ENCODE peak calls at places on chromosomes 13 and 19, in six cellular contexts. W, J, H, S, Y and F are unnamed samples.
A peak's percentile ranks its signal among the peaks of the same experiment; 100 is the strongest.

GRCh38 chr13:77480071-77480470 is 55.4 kb upstream of the SCEL start:
- DNase-seq in Y (peak; percentile 13), S (no peak), W (no peak), H (no peak), J (no peak), F (no peak)

GRCh38 chr13:45781553-45782326 is 69.8 kb downstream of the SIAH3 start:
- DNase-seq in S (no peak), Y (no peak), J (peak; percentile 91), W (no peak), H (no peak), F (peak; percentile 75)

GRCh38 chr13:113002206-113002821 is 33.3 kb downstream of the MCF2L start:
- DNase-seq in Y (no peak), H (no peak), S (no peak), W (no peak), J (no peak), F (no peak)

GRCh38 chr13:31945202-31945978 is 86.2 kb upstream of the FRY start:
- DNase-seq in S (peak; percentile 71), J (peak; percentile 79), H (no peak), W (no peak), Y (no peak), F (peak; percentile 66)

GRCh38 chr13:111031531-111031961 is 83.6 kb upstream of the ARHGEF7 start:
- DNase-seq in S (no peak), Y (no peak), J (no peak), H (no peak), W (no peak), F (no peak)

GRCh38 chr19:11160119-11160768 is 4.7 kb upstream of the SPC24 start:
- DNase-seq in W (no peak), J (no peak), Y (no peak), S (no peak), H (no peak), F (no peak)

GRCh38 chr13:73421310-73421912 is 362.6 kb downstream of the KLF5 start:
- DNase-seq in Y (no peak), W (no peak), S (no peak), H (no peak), J (no peak), F (no peak)

GRCh38 chr13:46561691-46562090 is 8.7 kb downstream of the LRCH1 start:
- DNase-seq in Y (no peak), H (no peak), S (no peak), J (no peak), W (no peak), F (no peak)

GRCh38 chr13:38868399-38868798 is 122.2 kb downstream of the STOML3 start:
- DNase-seq in J (no peak), H (no peak), S (no peak), W (no peak), Y (no peak), F (no peak)

GRCh38 chr13:74555291-74556001 is 421.2 kb upstream of the KLF12 start:
- DNase-seq in J (no peak), S (no peak), W (no peak), Y (no peak), H (no peak), F (no peak)

GRCh38 chr19:9295411-9295849 is 14.2 kb downstream of the ZNF699 start:
- DNase-seq in Y (no peak), S (no peak), W (no peak), J (no peak), H (no peak), F (no peak)

GRCh38 chr13:44447783-44448182 is 74.2 kb downstream of the SERP2 start:
- DNase-seq in S (no peak), J (no peak), H (no peak), W (no peak), Y (no peak), F (no peak)

GRCh38 chr13:74930402-74931165 is 551.4 kb downstream of the TBC1D4 start:
- DNase-seq in H (no peak), J (no peak), S (no peak), W (no peak), Y (no peak), F (no peak)

GRCh38 chr19:29076161-29076560 is 136.8 kb downstream of the UQCRFS1 start:
- DNase-seq in H (no peak), J (no peak), S (no peak), Y (no peak), W (no peak), F (no peak)

GRCh38 chr19:17553256-17553655 is 2.2 kb upstream of the COLGALT1 start:
- DNase-seq in J (no peak), H (no peak), Y (no peak), S (no peak), W (no peak), F (peak; percentile 73)

GRCh38 chr13:95437561-95437960 is 115.0 kb upstream of the CLDN10 start:
- DNase-seq in J (no peak), H (no peak), S (no peak), W (no peak), Y (no peak), F (no peak)

GRCh38 chr13:106536244-106537034 is 977 bp upstream of the EFNB2 start:
- DNase-seq in Y (peak; percentile 83), J (peak; percentile 94), H (peak; percentile 28), S (peak; percentile 90), W (peak; percentile 93), F (peak; percentile 90)

GRCh38 chr19:33472696-33473624 is 48.6 kb downstream of the PEPD start:
- DNase-seq in H (no peak), Y (no peak), J (peak; percentile 14), S (no peak), W (peak; percentile 9), F (no peak)

GRCh38 chr19:32676186-32676894 is 692 bp downstream of the RGS9BP start:
- DNase-seq in W (no peak), S (no peak), H (no peak), Y (no peak), J (peak; percentile 84), F (no peak)

GRCh38 chr13:24651718-24652345 is 28.4 kb upstream of the ATP12A start:
- DNase-seq in H (no peak), Y (no peak), W (no peak), J (no peak), S (no peak), F (no peak)

GRCh38 chr19:2476451-2477140 is 669 bp downstream of the GADD45B start:
- DNase-seq in H (no peak), S (peak; percentile 62), W (peak; percentile 78), Y (no peak), J (peak; percentile 87), F (peak; percentile 49)

GRCh38 chr19:18156841-18157464 is 4.0 kb downstream of the PIK3R2 start:
- DNase-seq in W (no peak), S (peak; percentile 87), Y (no peak), J (peak; percentile 98), H (no peak), F (peak; percentile 86)

GRCh38 chr13:20231839-20232555 is at the start of gene GJB6:
- DNase-seq in J (no peak), W (peak; percentile 55), S (no peak), H (no peak), Y (no peak), F (no peak)

DNA sequence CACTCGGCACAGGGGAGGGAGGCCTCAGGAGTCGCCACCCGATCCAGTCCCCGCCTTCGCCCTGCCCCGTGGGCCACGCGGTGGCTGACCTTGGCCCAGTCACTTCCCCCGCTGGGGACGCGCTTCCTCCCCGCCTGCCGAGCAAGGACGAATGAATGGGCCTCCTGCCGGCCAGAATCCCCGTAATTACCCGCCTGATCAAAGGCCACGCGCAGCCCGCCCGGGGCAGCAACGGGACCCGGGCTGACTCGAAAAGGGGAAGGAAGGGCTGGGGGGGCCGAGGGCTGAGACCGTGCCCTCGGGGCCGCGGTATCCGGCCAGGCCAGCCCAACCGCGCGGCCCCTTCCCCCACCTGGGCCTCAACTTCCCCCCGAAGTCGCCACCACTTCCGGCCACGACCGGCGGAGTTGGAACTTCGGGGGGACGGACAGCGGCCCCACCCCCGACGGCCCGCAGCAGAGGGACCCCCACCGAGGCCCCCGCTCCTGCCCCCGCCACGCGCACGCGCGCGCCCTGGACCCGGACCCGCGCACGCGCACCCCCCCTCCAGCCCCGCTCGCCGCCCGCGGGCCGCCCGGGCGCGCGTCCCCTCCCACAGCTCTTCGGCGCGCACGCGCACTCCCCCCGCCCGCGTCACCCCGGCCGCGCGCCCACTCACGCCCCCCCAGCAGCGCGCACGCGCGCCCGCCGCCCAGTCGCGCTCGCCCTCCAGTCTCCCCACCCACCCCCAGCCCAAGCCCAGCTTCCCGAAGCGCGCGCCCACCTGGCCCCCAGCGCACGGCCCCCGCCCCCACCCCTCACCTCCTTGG is 520 bp downstream of the ZNF787 start:
- DNase-seq in Y (no peak), S (no peak), W (peak; percentile 80), J (peak; percentile 96), H (peak; percentile 39), F (peak; percentile 83)
- H3K4me1 ChIP-seq in Y (no peaks in the 10 kb centered on the region), S (no peaks in the 10 kb centered on the region), W (peaks cover 24% of the 10 kb centered on the region), J (peaks cover 28% of the 10 kb centered on the region), H (peaks cover 43% of the 10 kb centered on the region), F (peaks cover 54% of the 10 kb centered on the region)

GRCh38 chr19:43765109-43765876 is 10.5 kb upstream of the SMG9 start:
- DNase-seq in J (no peak), H (no peak), Y (no peak), S (no peak), W (peak; percentile 71), F (no peak)
- H3K4me3 ChIP-seq in J (no peak overlapping the region), H (no peak overlapping the region), Y (no peak overlapping the region), S (no peak overlapping the region), W (no peak overlapping the region), F (no peak overlapping the region)

DNA sequence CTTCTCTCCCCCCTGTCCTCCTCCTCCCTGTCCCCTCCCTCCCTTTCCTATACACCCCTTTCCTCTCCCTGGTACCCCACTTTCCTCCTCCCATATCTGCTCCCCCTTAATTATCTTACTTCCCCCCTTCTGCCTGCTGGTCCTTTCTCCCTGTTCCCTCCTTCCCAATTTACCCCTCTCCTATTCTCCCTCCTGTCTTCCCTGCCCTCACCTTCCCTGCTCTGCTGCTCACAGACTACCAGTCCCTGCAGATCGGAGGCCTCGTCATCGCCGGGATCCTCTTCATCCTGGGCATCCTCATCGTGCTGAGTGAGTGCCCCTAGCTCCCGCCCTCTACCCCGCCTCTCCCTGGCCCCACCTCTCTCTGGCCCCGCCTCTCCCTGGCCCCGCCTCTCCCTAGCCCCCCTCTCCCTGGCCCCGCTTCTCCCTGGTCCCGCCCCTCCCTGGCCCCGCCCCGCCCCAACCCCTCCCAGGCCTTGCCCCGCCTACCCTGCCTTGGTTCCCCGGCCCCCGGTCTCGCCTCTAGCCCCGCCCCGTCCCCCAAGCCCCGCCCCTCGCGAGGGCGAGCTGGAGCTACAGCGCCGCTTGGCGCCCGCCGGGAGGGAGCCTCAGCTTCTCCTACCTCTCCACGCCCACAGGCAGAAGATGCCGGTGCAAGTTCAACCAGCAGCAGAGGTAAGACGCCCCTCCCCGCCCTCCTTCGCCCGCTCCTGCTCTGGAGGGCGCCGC is 2.0 kb upstream of the FXYD7 start:
- DNase-seq in J (peak; percentile 97), W (peak; percentile 95), H (peak; percentile 67), S (peak; percentile 93), Y (no peak), F (peak; percentile 92)
- H3K27ac ChIP-seq in J (no peak overlapping the region), W (no peak overlapping the region), H (peak overlapping the region; percentile 70), S (peak overlapping the region; percentile 97), Y (no peak overlapping the region), F (peak overlapping the region; percentile 97)

DNA sequence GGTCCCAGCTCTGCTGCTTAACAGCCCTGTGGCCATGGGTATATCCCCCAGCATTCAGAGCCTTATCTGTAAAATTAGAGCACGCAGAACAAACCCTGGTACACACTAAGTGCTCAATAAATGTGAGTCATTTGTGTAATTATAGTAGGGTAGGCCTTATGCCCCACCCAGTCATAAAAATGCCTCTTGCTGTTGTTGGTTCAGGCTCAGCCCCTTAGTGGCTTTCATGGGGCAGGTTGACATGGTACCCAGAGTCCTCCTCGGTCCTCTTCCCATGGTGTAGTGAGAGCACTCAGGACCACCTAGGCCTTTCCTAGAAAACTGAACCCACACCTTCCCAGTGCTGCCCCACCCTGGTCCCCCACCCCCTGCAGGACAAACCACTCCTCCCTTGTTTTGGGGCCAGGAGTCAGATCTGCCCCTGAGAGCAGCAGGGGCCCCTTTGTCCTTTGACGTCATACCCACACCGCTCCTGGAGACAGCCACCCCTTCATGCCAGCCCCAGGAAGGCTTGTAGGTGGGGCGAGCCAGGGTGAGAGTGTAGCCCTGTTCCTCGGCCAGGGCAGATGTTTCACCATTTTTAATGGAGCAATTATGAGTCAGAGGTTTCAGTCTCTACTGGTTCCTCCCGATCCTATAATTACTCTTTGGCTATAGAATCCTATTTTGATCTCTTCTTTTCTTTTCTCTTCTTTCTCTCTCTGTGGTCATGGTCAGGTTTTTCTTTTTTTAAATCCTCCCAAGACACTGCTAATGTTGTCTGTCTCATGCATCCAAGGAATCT is 36.8 kb downstream of the ACTN4 start:
- DNase-seq in W (no peak), H (no peak), J (no peak), Y (no peak), S (no peak), F (peak; percentile 52)
- H3K4me1 ChIP-seq in W (peaks cover 44% of the 10 kb centered on the region), H (peaks cover 87% of the 10 kb centered on the region), J (peaks cover 73% of the 10 kb centered on the region), Y (peaks cover 19% of the 10 kb centered on the region), S (peaks cover 27% of the 10 kb centered on the region), F (peaks cover 100% of the 10 kb centered on the region)